ENCODE peak calls at places on chromosomes 7 and 10, in ten cellular contexts. Q is RKO; F is ecto neural progenitor cell; E is AG09309; S is ACHN; K is activated gamma-delta T cell; H is activated CD4-positive, alpha-beta T cell treated with anti-CD3 and anti-CD28 coated beads, Interleukin-2, amount 50 U/mL, for 48 hours; R is hepatic stellate cell; C is nucleus accumbens; G is BJ. P is an unnamed sample.

GRCh38 chr7:7799138-7799537 is 80.7 kb upstream of the RPA3 start:
- DNase-seq in Q (no peak), F (no peak), E (no peak), S (no peak), K (no peak), H (no peak), R (no peak), C (no peak), G (no peak), P (peak; percentile 17)

GRCh38 chr7:22688034-22688433 is 39.0 kb upstream of the IL6 start:
- DNase-seq in Q (no peak), F (no peak), E (no peak), S (no peak), K (no peak), H (no peak), R (no peak), C (no peak), G (no peak), P (no peak)

GRCh38 chr10:118002581-118002980 is 44.2 kb downstream of the RAB11FIP2 start:
- DNase-seq in Q (peak; percentile 87), F (no peak), E (peak; percentile 14), S (no peak), K (no peak), H (no peak), R (no peak), C (no peak), G (no peak), P (no peak)

GRCh38 chr10:78862328-78862640 is 206.5 kb upstream of the ZMIZ1 start:
- DNase-seq in Q (no peak), F (no peak), E (no peak), S (no peak), K (no peak), H (no peak), R (no peak), C (no peak), G (no peak), P (no peak)

GRCh38 chr10:75335983-75336382 is 65.6 kb downstream of the ZNF503 start:
- DNase-seq in Q (no peak), F (no peak), E (no peak), S (no peak), K (no peak), H (no peak), R (no peak), C (no peak), G (no peak), P (no peak)

GRCh38 chr10:12634532-12634931 is 285.2 kb downstream of the CAMK1D start:
- DNase-seq in Q (no peak), F (no peak), E (no peak), S (no peak), K (no peak), H (no peak), R (no peak), C (no peak), G (no peak), P (no peak)

GRCh38 chr7:117808910-117809705 is 64.1 kb downstream of the CTTNBP2 start:
- DNase-seq in Q (no peak), F (no peak), E (no peak), S (no peak), K (no peak), H (no peak), R (no peak), C (no peak), G (no peak), P (no peak)

GRCh38 chr7:130853503-130854279 is 119.7 kb upstream of the KLF14 start:
- DNase-seq in Q (peak; percentile 39), F (no peak), E (peak; percentile 55), S (peak; percentile 20), K (no peak), H (no peak), R (no peak), C (no peak), G (peak; percentile 95), P (no peak)

GRCh38 chr10:16843252-16843870 is 26.1 kb upstream of the RSU1 start:
- DNase-seq in Q (peak; percentile 96), F (no peak), E (peak; percentile 76), S (peak; percentile 74), K (no peak), H (no peak), R (peak; percentile 26), C (no peak), G (peak; percentile 47), P (peak; percentile 57)

GRCh38 chr7:85172530-85172941 is 14.3 kb downstream of the SEMA3D start:
- DNase-seq in Q (no peak), F (no peak), E (no peak), S (no peak), K (no peak), H (no peak), R (peak; percentile 10), C (no peak), G (peak; percentile 62), P (peak; percentile 79)

GRCh38 chr10:30510184-30510931 is 76.4 kb downstream of the MAP3K8 start:
- DNase-seq in Q (peak; percentile 51), F (no peak), E (peak; percentile 33), S (peak; percentile 55), K (no peak), H (peak; percentile 58), R (peak; percentile 44), C (no peak), G (no peak), P (peak; percentile 24)

GRCh38 chr7:156732091-156732621 is 91.6 kb downstream of the RNF32 start:
- DNase-seq in Q (no peak), F (no peak), E (no peak), S (no peak), K (no peak), H (no peak), R (peak; percentile 15), C (no peak), G (no peak), P (no peak)

GRCh38 chr10:30384791-30385201 is 35.7 kb upstream of the MTPAP start:
- DNase-seq in Q (peak; percentile 61), F (peak; percentile 71), E (no peak), S (peak; percentile 34), K (no peak), H (peak; percentile 27), R (peak; percentile 45), C (no peak), G (no peak), P (no peak)

GRCh38 chr7:47915066-47915976 is 32.9 kb downstream of the PKD1L1 start:
- DNase-seq in Q (no peak), F (no peak), E (no peak), S (no peak), K (no peak), H (no peak), R (peak; percentile 69), C (no peak), G (peak; percentile 69), P (no peak)

P was measured in non-pigmented ciliary epithelial cell.